ENCODE peak calls at places on chromosomes 16 and 17, in nine cellular contexts. K is GM23248, Z is ovary, Q is lung, H is body of pancreas, D is aorta, F is GM23338, I is PC-3, E is upper lobe of right lung. G is an unnamed sample. For H3K27me3, the result is how much of the 10 kb centered on the place peaks cover.

GRCh38 chr17:283911-284675 is 68.5 kb downstream of the RPH3AL start:
- DNase-seq in E (peak), D (peak), H (peak), Q (no peak), I (no peak), Z (peak), K (no peak), F (no peak), G (no peak)

GRCh38 chr16:56708821-56709685 is 20.9 kb upstream of the NUP93 start:
- DNase-seq in D (no peak), Q (no peak), Z (no peak), I (no peak), E (no peak), H (no peak), F (no peak), K (no peak), G (no peak)

GRCh38 chr17:57889892-57890856 is 40.3 kb upstream of the MRPS23 start:
- DNase-seq in F (no peak), E (peak), Q (peak), H (peak), K (peak), I (peak), D (peak), Z (peak), G (no peak)

GRCh38 chr16:31475949-31476304 is 4.0 kb downstream of the TGFB1I1 start:
- DNase-seq in E (peak), I (no peak), D (no peak), H (no peak), K (no peak), Z (no peak), Q (peak), F (peak), G (no peak)

GRCh38 chr16:88377961-88378360 is 4.8 kb upstream of the ZNF469 start:
- DNase-seq in F (no peak), E (peak), H (no peak), Q (no peak), K (no peak), D (peak), Z (peak), I (no peak), G (no peak)

GRCh38 chr16:60142991-60143705 is 1409.0 kb upstream of the GOT2 start:
- DNase-seq in Z (no peak), Q (no peak), F (peak), I (no peak), D (no peak), E (no peak), H (no peak), K (no peak), G (no peak)

GRCh38 chr16:24848065-24848464 is 2.3 kb downstream of the SLC5A11 start:
- DNase-seq in D (no peak), K (peak), I (peak), F (no peak), Z (no peak), E (no peak), Q (no peak), H (no peak), G (no peak)

GRCh38 chr17:7843536-7844291 is 9.7 kb downstream of the KDM6B start:
- DNase-seq in F (peak), H (peak), K (peak), E (peak), Q (peak), D (peak), Z (peak), I (peak), G (peak)

GRCh38 chr16:28543072-28543471 is 4.3 kb upstream of the NUPR1 start:
- DNase-seq in Z (no peak), E (peak), D (peak), K (no peak), F (no peak), Q (no peak), I (no peak), H (peak), G (no peak)

GRCh38 chr17:2107506-2107905 is 52.6 kb downstream of the HIC1 start:
- DNase-seq in D (peak), K (no peak), Z (no peak), I (no peak), F (no peak), H (no peak), E (no peak), Q (no peak), G (no peak)

GRCh38 chr16:70803354-70803753 is 2.4 kb upstream of the VAC14 start:
- DNase-seq in Q (no peak), F (no peak), Z (no peak), D (no peak), H (no peak), K (peak), I (no peak), E (no peak), G (no peak)

GRCh38 chr16:3071655-3072054 is 6.2 kb downstream of the IL32 start:
- DNase-seq in Q (no peak), D (no peak), E (no peak), H (no peak), I (no peak), F (no peak), Z (no peak), K (no peak), G (no peak)

GRCh38 chr17:81394377-81394747 is 895 bp upstream of the BAHCC1 start:
- DNase-seq in F (no peak), E (no peak), Q (no peak), Z (no peak), I (peak), H (no peak), K (peak), D (no peak), G (no peak)
- H3K4me3 ChIP-seq in F (peak), E (peak), Q (no peak), Z (peak), I (peak), H (no peak), K (peak), D (peak), G (no peak)

GRCh38 chr17:6066183-6066948 is 3.8 kb upstream of the WSCD1 start:
- DNase-seq in E (no peak), I (peak), Z (no peak), H (no peak), F (no peak), Q (no peak), K (peak), D (no peak), G (no peak)
- H3K27me3 ChIP-seq in E (under half), I (under half), Z (under half), H (under half), F (under half), Q (under half), K (under half), D (under half), G (under half)

DNA sequence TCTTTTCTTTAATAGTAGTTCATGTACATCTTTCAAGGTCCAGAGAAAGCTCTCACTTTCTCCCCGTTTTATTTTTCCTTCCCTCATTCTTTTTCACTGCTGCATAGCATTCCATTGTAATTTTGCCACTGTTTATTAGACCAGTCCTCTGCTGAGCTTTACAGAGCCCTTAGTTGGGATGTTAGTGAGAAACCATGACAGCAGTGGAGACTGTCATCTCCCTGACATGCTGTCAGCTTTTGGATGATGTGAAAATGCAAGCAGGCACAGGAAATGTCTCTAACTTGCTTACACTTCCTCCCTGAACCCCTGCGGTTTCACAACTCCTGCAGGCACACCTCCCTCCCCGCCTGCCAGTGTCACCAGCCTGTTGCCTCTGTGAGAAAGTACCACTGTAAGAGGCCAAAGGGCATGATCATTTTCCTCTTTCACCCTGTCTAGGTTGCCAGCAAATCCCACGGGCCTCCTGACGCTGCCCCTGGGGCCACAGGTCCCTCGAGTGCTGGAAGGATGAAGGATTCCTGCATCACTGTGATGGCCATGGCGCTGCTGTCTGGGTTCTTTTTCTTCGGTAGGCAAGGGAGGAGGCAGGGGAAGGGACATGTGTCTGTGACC is at the start of gene ITGAL:
- DNase-seq in F (no peak), H (no peak), Q (peak), Z (no peak), D (peak), I (no peak), E (peak), K (no peak), G (peak)
- H3K4me3 ChIP-seq in F (no peak), H (no peak), Q (no peak), Z (no peak), D (no peak), I (no peak), E (peak), K (no peak), G (peak)

GRCh38 chr16:86806181-86806837 is 228.0 kb downstream of the FOXL1 start:
- DNase-seq in K (no peak), D (no peak), H (no peak), I (no peak), Q (no peak), Z (no peak), E (no peak), F (no peak), G (no peak)

GRCh38 chr16:86808863-86809444 is 230.6 kb downstream of the FOXL1 start:
- DNase-seq in Q (no peak), Z (no peak), D (no peak), I (no peak), E (no peak), F (no peak), H (no peak), K (no peak), G (no peak)

GRCh38 chr16:86805210-86805609 is 226.9 kb downstream of the FOXL1 start:
- DNase-seq in F (no peak), E (no peak), K (no peak), Q (no peak), Z (no peak), I (no peak), H (no peak), D (no peak), G (no peak)

GRCh38 chr16:86809458-86809955 is 231.2 kb downstream of the FOXL1 start:
- DNase-seq in I (peak), Z (no peak), Q (no peak), K (peak), E (no peak), D (no peak), F (peak), H (no peak), G (no peak)

DNA sequence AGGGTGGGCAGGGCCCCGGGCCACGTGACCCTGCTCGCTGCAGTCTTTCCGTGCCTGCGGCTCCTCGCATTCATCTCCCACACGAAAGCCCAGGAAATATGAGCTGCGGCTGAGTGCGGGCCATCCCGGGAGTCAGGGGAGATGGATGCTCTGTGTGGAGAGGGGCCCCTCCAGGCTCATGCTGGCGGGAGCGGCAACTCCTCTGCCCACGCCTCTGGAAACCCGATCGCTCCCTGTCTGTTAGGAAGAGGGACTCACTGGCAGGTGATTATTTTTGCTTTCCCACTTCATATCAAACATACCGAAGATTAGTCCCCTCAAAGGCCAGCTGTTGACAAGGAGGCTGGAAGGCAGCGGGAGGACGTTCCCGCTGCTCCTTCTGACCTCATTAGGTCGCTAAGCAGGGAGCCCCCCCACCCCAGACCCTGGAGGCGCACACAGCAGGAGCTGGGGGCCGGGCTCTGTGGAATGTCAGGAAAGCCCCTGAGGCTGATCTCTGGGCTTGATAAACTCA is 228.5 kb downstream of the FOXL1 start:
- DNase-seq in F (peak), E (no peak), Q (no peak), Z (no peak), K (no peak), I (no peak), H (no peak), D (no peak), G (no peak)
- H3K27me3 ChIP-seq in F (under half), E (half or more), Q (under half), Z (under half), K (half or more), I (under half), H (under half), D (under half), G (under half)

G was measured in GM06990.